ENCODE peak calls at places on chromosomes 5 and 9, in seven cellular contexts. N is heart left ventricle, E is HepG2, W is thyroid gland, X is body of pancreas, O is IMR-90, I is sigmoid colon. S is an unnamed sample.

GRCh38 chr5:164772122-164772521 is 1266.7 kb downstream of the MAT2B start:
- DNase-seq in N (no peak), E (no peak), W (no peak), X (no peak), O (no peak), I (no peak), S (no peak)

GRCh38 chr5:119578937-119579336 is 50.4 kb upstream of the FAM170A start:
- DNase-seq in N (no peak), E (peak; percentile 63), W (no peak), X (peak; percentile 49), O (peak; percentile 2), I (no peak), S (peak; percentile 23)

GRCh38 chr5:88833371-88834107 is 49.4 kb downstream of the MEF2C start:
- DNase-seq in N (peak; percentile 61), E (no peak), W (peak; percentile 17), X (peak; percentile 24), O (peak; percentile 74), I (peak; percentile 84), S (peak; percentile 57)

GRCh38 chr5:134174841-134175839 is 1.6 kb downstream of the SKP1 start:
- DNase-seq in N (no peak), E (peak; percentile 34), W (no peak), X (no peak), O (peak; percentile 67), I (no peak), S (no peak)

GRCh38 chr5:171845857-171846785 is 60.5 kb downstream of the SMIM23 start:
- DNase-seq in N (peak; percentile 60), E (no peak), W (no peak), X (peak; percentile 34), O (peak; percentile 41), I (no peak), S (no peak)

GRCh38 chr9:84271004-84271886 is 69.3 kb downstream of the SLC28A3 start:
- DNase-seq in N (peak; percentile 54), E (no peak), W (peak; percentile 95), X (peak; percentile 65), O (peak; percentile 69), I (peak; percentile 76), S (peak; percentile 90)

GRCh38 chr5:167049043-167049663 is 1242.3 kb upstream of the WWC1 start:
- DNase-seq in N (no peak), E (peak; percentile 21), W (peak; percentile 56), X (peak; percentile 82), O (no peak), I (no peak), S (peak; percentile 71)

GRCh38 chr9:122186301-122186700 is 26.6 kb downstream of the MORN5 start:
- DNase-seq in N (no peak), E (peak; percentile 78), W (no peak), X (no peak), O (no peak), I (no peak), S (no peak)

GRCh38 chr9:124871156-124871561 is 9.2 kb downstream of the ARPC5L start:
- DNase-seq in N (no peak), E (no peak), W (no peak), X (no peak), O (no peak), I (no peak), S (no peak)

GRCh38 chr5:7886849-7887460 is 18.0 kb downstream of the MTRR start:
- DNase-seq in N (no peak), E (peak; percentile 20), W (no peak), X (no peak), O (peak; percentile 72), I (no peak), S (no peak)

GRCh38 chr5:153425914-153426313 is 64.6 kb upstream of the GRIA1 start:
- DNase-seq in N (no peak), E (no peak), W (no peak), X (no peak), O (no peak), I (no peak), S (peak; percentile 27)

GRCh38 chr5:81825237-81825636 is 74.3 kb upstream of the SSBP2 start:
- DNase-seq in N (peak; percentile 73), E (no peak), W (peak; percentile 98), X (peak; percentile 57), O (peak; percentile 72), I (peak; percentile 78), S (peak; percentile 28)

GRCh38 chr9:78103971-78104433 is 72.4 kb upstream of the GNAQ start:
- DNase-seq in N (no peak), E (no peak), W (no peak), X (no peak), O (no peak), I (no peak), S (peak; percentile 17)

GRCh38 chr9:4750021-4750673 is 9.1 kb upstream of the AK3 start:
- DNase-seq in N (peak; percentile 37), E (no peak), W (no peak), X (no peak), O (peak; percentile 61), I (no peak), S (no peak)

GRCh38 chr5:95410269-95410668 is 19.1 kb downstream of the FAM81B start:
- DNase-seq in N (no peak), E (no peak), W (no peak), X (peak; percentile 14), O (no peak), I (no peak), S (no peak)

GRCh38 chr9:101465330-101465915 is 29.8 kb upstream of the ALDOB start:
- DNase-seq in N (peak; percentile 33), E (peak; percentile 69), W (peak; percentile 13), X (peak; percentile 71), O (peak; percentile 70), I (no peak), S (peak; percentile 49)

DNA sequence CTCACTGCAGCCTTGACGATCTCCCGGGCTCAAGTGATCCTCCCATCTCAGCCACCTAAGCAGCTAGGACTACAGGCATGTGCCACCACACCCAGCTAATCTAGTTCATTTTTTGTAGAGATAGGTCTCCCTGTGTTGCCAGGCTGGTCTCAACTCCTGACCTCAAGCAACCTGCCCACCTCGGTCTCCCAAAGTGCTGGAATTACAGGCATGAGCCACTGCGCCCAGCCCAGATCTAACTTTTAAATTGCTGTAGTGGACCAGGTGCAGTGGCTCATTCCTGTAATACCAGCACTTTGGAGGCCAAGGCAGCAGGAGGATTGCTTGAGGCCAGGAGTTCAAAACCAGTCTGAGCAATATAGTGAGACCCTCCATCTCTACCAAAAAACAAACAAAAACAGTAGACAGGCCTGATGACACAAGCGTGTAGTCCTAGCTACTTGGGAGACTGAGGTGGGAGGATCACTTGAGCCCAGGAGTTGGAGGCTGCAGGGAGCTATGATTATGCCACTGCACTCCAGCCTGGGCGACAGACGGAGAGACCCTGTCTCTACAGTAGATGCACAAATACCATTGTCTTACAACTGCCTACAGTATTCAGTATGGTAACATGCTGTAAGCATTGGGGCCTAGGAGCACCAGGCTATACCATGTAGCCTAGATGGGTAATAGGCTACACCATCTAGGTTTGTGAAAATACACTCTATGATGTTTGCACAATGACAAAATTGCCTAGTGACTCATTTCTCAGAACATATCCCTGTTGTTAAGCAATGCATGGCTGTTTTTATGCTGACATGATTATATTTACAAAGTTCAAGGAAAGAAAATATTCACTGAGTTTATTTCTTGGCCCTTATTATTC is 1.5 kb upstream of the SIT1 start:
- DNase-seq in N (no peak), E (peak; percentile 72), W (no peak), X (no peak), O (peak; percentile 72), I (no peak), S (peak; percentile 4)
- H3K27ac ChIP-seq in N (no peak overlapping the region), E (no peak overlapping the region), W (no peak overlapping the region), X (peak overlapping the region; percentile 45), O (no peak overlapping the region), I (no peak overlapping the region), S (no peak overlapping the region)

DNA sequence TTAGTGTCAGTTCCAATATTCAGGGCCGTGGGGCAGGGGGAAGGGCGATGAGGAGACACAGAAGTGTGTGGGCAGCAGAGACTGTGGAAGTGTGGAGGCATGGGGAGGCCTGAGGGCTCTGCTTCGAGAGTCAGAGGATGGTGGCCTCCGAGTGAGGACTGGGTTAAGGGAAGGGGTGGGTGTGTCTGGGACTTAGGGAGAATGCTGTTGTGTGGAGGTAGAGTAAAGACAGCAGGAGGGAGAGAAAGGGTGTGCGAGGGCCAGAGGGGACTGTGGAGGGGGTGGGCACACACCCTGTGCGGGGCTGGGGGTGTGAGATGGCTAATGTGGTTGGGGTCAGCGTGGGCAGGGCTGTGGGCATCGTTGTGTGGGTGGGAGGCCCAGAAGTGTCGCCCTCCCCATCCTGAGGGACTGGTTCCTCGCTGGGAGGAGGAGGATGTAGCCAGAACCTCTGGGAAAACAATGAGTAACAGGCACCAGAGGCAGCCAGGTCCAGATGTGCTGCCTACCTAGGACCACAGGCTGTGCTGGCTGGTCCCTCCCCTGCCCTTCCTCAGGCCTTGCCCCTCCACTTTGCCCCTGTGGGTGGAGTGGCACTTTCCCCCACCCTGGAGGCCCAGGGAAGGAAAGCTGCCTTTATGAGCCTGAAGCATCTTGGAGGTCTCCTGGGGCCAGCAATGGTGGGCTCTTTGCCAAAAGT is 4.2 kb downstream of the USP20 start:
- DNase-seq in N (no peak), E (no peak), W (no peak), X (no peak), O (no peak), I (no peak), S (no peak)
- H3K4me3 ChIP-seq in N (no peak overlapping the region), E (no peak overlapping the region), W (no peak overlapping the region), X (no peak overlapping the region), O (no peak overlapping the region), I (no peak overlapping the region), S (no peak overlapping the region)

GRCh38 chr9:33619666-33620404 is 95.8 kb downstream of the ANKRD18B start:
- DNase-seq in N (no peak), E (peak; percentile 40), W (no peak), X (no peak), O (peak; percentile 97), I (no peak), S (no peak)
- TF ChIP-seq POLR2A in N (no peak), E (no peak), W (no peak), X (no peak), O (no peak), I (no peak), S (no peak)

DNA sequence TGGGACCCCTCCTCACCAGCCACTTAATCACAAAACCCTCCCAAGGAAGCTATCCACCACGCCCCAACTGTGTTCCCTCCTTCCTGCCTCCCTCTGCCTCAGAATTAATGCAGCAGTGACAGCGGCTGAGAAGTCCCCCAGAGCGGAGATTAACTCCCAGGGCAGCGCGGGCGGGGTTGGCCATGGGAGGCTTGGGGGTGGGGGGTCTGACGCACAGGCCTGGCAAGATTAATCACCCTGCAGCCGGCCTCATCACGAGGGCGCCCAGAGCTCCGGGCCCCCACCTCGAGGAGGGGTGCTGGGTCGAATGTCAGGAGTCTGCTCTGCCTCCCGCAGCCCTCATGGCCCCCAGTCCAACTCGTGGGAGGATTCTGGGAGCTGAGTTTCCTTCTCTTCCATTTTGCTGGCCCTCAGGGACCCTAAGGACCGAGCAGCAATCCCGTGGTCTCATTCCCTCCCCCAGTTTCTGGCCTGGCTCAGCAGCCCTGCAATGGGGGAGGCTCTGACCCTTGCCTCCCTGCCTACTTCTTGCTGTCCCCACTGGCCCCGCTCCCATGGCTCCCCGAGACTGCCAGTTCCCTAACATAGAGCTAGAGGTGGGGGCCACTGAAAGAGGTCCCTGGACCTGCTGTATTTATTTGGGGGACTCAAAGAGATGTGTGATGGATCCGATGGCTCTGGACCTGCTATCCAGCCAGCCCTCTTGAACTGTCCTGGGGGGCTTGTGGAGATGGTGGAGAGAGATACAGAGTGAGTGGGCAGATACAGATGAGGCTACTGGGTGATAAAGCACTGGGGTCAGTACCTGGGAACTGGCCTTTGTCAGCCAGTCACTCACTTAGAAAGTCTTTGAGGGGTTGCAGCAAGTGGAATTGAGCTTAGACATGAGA is 42.5 kb downstream of the CXXC5 start:
- DNase-seq in N (no peak), E (no peak), W (no peak), X (peak; percentile 66), O (peak; percentile 61), I (no peak), S (no peak)
- H3K27ac ChIP-seq in N (no peak overlapping the region), E (no peak overlapping the region), W (peak overlapping the region; percentile 20), X (peak overlapping the region; percentile 86), O (peak overlapping the region; percentile 26), I (no peak overlapping the region), S (no peak overlapping the region)